ENCODE peak calls at places on chromosomes 2 and 18, in seven cellular contexts. One of them, this sample, is unnamed.

GRCh38 chr2:187985923-187986322 is 305.8 kb upstream of the GULP1 start:
- DNase-seq in GM12878: no peak
- DNase-seq in K562: no peak
- DNase-seq in HepG2: no peak
- DNase-seq in H1: no peak
- DNase-seq in SK-N-SH: no peak
- DNase-seq in GM12891: no peak
- DNase-seq in this sample: no peak

GRCh38 chr2:233081232-233081730 is 21.1 kb downstream of the INPP5D start:
- DNase-seq in GM12878: no peak
- DNase-seq in H1: no peak
- DNase-seq in SK-N-SH: no peak
- DNase-seq in GM12891: no peak
- DNase-seq in K562: no peak
- DNase-seq in HepG2: no peak
- DNase-seq in this sample: no peak

GRCh38 chr18:49020129-49020528 is 69.4 kb upstream of the SMAD7 start:
- DNase-seq in GM12878: no peak
- DNase-seq in H1: peak
- DNase-seq in HepG2: no peak
- DNase-seq in SK-N-SH: peak
- DNase-seq in GM12891: no peak
- DNase-seq in K562: no peak
- DNase-seq in this sample: no peak

GRCh38 chr2:178413472-178414265 is 37.3 kb downstream of the PRKRA start:
- DNase-seq in K562: peak
- DNase-seq in HepG2: peak
- DNase-seq in SK-N-SH: peak
- DNase-seq in GM12878: peak
- DNase-seq in H1: peak
- DNase-seq in GM12891: peak
- DNase-seq in this sample: peak

GRCh38 chr2:224121406-224122067 is 82.5 kb upstream of the SERPINE2 start:
- DNase-seq in GM12878: no peak
- DNase-seq in SK-N-SH: no peak
- DNase-seq in H1: no peak
- DNase-seq in K562: no peak
- DNase-seq in GM12891: no peak
- DNase-seq in HepG2: no peak
- DNase-seq in this sample: no peak

GRCh38 chr2:113240150-113240914 is 38.4 kb downstream of the PAX8 start:
- DNase-seq in HepG2: no peak
- DNase-seq in H1: no peak
- DNase-seq in GM12891: no peak
- DNase-seq in GM12878: no peak
- DNase-seq in K562: no peak
- DNase-seq in SK-N-SH: peak
- DNase-seq in this sample: no peak

GRCh38 chr2:215059724-215060123 is 78.7 kb downstream of the ABCA12 start:
- DNase-seq in GM12891: no peak
- DNase-seq in K562: no peak
- DNase-seq in HepG2: no peak
- DNase-seq in SK-N-SH: peak
- DNase-seq in GM12878: no peak
- DNase-seq in H1: no peak
- DNase-seq in this sample: no peak

GRCh38 chr2:215328066-215328465 is 16.2 kb downstream of the ATIC start:
- DNase-seq in SK-N-SH: no peak
- DNase-seq in GM12878: no peak
- DNase-seq in GM12891: no peak
- DNase-seq in HepG2: no peak
- DNase-seq in H1: no peak
- DNase-seq in K562: no peak
- DNase-seq in this sample: no peak

GRCh38 chr18:33074125-33074524 is 301.3 kb upstream of the KLHL14 start:
- DNase-seq in H1: no peak
- DNase-seq in K562: no peak
- DNase-seq in GM12878: no peak
- DNase-seq in SK-N-SH: no peak
- DNase-seq in HepG2: no peak
- DNase-seq in GM12891: no peak
- DNase-seq in this sample: no peak

GRCh38 chr2:96241901-96242611 is 23.7 kb downstream of the TMEM127 start:
- DNase-seq in SK-N-SH: no peak
- DNase-seq in K562: no peak
- DNase-seq in GM12891: no peak
- DNase-seq in HepG2: no peak
- DNase-seq in GM12878: peak
- DNase-seq in H1: no peak
- DNase-seq in this sample: peak

GRCh38 chr18:63314991-63315662 is 4.4 kb downstream of the BCL2 start:
- DNase-seq in HepG2: no peak
- DNase-seq in K562: no peak
- DNase-seq in GM12878: no peak
- DNase-seq in SK-N-SH: no peak
- DNase-seq in H1: no peak
- DNase-seq in GM12891: no peak
- DNase-seq in this sample: no peak

DNA sequence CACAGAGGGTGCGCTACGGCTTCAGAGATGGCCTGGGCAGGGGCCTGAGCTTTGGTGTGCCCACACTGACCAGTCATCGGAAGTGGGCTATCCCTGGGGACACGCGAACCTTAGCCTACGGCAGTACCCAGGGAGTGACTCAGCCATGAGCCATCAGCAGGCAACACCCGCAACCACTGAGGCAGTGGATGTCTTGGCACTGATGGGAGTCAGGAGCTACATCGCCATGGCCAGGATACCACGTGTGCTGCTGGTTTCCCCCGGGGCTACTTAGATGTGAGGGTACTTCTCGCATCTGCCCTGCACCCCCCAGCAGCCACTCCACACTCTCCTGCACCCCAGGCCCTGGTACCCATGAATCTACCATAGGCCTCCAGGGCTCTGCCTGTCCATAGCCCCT is 12.8 kb upstream of the HPCAL1 start:
- DNase-seq in GM12891: no peak
- DNase-seq in H1: no peak
- DNase-seq in K562: no peak
- DNase-seq in GM12878: no peak
- DNase-seq in SK-N-SH: no peak
- DNase-seq in HepG2: no peak
- DNase-seq in this sample: no peak
- TF ChIP-seq POLR2AphosphoS5 in GM12891: no peak
- TF ChIP-seq POLR2AphosphoS5 in H1: no peak
- TF ChIP-seq POLR2AphosphoS5 in K562: no peak
- TF ChIP-seq POLR2AphosphoS5 in GM12878: no peak
- TF ChIP-seq POLR2AphosphoS5 in SK-N-SH: no peak
- TF ChIP-seq POLR2AphosphoS5 in HepG2: no peak
- TF ChIP-seq POLR2AphosphoS5 in this sample: no peak

GRCh38 chr2:186582698-186583097 is 7.2 kb upstream of the ITGAV start:
- DNase-seq in HepG2: no peak
- DNase-seq in SK-N-SH: no peak
- DNase-seq in GM12891: no peak
- DNase-seq in K562: no peak
- DNase-seq in GM12878: no peak
- DNase-seq in H1: no peak
- DNase-seq in this sample: no peak
- TF ChIP-seq TAF1 in HepG2: no peak
- TF ChIP-seq TAF1 in SK-N-SH: no peak
- TF ChIP-seq TAF1 in GM12891: no peak
- TF ChIP-seq TAF1 in K562: no peak
- TF ChIP-seq TAF1 in GM12878: no peak
- TF ChIP-seq TAF1 in H1: no peak
- TF ChIP-seq TAF1 in this sample: no peak

DNA sequence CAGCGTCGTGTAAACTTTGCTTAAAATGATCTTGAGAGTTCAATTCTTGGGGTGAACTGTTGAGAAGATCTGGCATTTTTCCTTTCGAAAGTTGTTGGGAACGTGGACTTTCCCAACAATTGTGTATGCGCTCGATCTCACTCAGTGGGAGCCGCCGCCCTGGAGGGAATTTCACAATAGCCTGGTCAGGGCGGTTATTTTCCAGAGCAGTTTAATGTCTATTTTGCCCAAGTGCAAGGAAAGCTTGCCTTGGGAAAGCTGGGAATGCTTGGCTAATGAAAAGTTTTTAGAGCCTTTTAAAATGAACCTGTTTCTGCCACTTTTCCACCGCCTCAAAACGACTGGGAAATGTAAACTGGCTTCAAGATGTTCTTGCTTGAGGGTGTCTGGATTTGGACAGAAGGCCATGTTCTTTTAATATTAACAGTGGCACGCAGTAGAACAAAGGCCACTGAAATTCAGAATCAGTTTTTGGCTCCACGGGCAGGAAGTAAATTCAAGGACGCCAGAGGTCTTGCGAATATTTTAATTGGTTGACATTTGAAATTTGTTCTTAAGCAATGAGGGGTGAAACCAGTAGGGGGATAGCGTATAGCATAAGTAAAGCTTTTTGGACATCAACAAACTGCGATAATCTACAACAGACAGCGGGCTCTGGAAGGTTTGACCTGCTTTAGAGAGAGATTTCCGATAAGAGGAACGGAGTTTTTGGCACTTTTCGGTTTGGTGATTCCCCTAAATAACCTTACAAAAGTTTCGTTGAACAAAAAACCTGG is 1.2 kb downstream of the CFLAR start:
- DNase-seq in H1: no peak
- DNase-seq in SK-N-SH: no peak
- DNase-seq in K562: no peak
- DNase-seq in HepG2: peak
- DNase-seq in GM12878: no peak
- DNase-seq in GM12891: no peak
- DNase-seq in this sample: no peak
- TF ChIP-seq POLR2AphosphoS5 in H1: no peak
- TF ChIP-seq POLR2AphosphoS5 in SK-N-SH: no peak
- TF ChIP-seq POLR2AphosphoS5 in K562: no peak
- TF ChIP-seq POLR2AphosphoS5 in HepG2: no peak
- TF ChIP-seq POLR2AphosphoS5 in GM12878: peak
- TF ChIP-seq POLR2AphosphoS5 in GM12891: peak
- TF ChIP-seq POLR2AphosphoS5 in this sample: no peak

GRCh38 chr2:25215948-25216679 is 47.7 kb upstream of the POMC start:
- DNase-seq in GM12891: peak
- DNase-seq in H1: peak
- DNase-seq in SK-N-SH: peak
- DNase-seq in GM12878: no peak
- DNase-seq in K562: no peak
- DNase-seq in HepG2: no peak
- DNase-seq in this sample: peak
- TF ChIP-seq TAF1 in GM12891: no peak
- TF ChIP-seq TAF1 in H1: peak
- TF ChIP-seq TAF1 in SK-N-SH: no peak
- TF ChIP-seq TAF1 in GM12878: no peak
- TF ChIP-seq TAF1 in K562: no peak
- TF ChIP-seq TAF1 in HepG2: no peak
- TF ChIP-seq TAF1 in this sample: no peak

DNA sequence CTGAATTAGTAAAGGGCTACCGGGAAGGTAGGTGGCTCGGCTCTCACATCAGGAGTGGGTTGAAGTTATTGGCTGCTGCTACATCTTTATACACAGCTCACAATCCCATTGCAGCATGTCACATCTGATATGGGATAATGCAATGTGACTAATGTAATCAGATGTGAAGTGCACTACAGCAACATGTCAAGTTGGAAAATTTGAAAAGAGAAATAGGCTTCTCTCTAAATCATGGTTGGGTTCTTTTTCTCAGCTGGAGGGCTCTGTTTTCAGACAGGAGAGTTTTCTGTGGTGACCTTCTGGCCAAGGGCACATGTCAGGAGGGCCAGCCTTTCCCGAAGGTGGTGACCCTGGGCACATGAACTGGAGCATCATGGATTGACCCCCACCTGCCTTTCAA is 337.6 kb downstream of the HRH4 start:
- DNase-seq in HepG2: no peak
- DNase-seq in H1: no peak
- DNase-seq in GM12878: no peak
- DNase-seq in SK-N-SH: no peak
- DNase-seq in K562: no peak
- DNase-seq in GM12891: no peak
- DNase-seq in this sample: no peak
- TF ChIP-seq POLR2AphosphoS5 in HepG2: no peak
- TF ChIP-seq POLR2AphosphoS5 in H1: no peak
- TF ChIP-seq POLR2AphosphoS5 in GM12878: no peak
- TF ChIP-seq POLR2AphosphoS5 in SK-N-SH: no peak
- TF ChIP-seq POLR2AphosphoS5 in K562: no peak
- TF ChIP-seq POLR2AphosphoS5 in GM12891: no peak
- TF ChIP-seq POLR2AphosphoS5 in this sample: no peak

This sample was measured in GM12892.